ENCODE peak calls at places on chromosomes 11 and 22, in six cellular contexts. One of them, this sample, is unnamed.

GRCh38 chr11:70326365-70326803 is 55.9 kb downstream of the PPFIA1 start:
- DNase-seq in RWPE1: no peak
- DNase-seq in astrocyte of the spinal cord: no peak
- DNase-seq in PC-3: no peak
- DNase-seq in GM20000: no peak
- DNase-seq in H9: no peak
- DNase-seq in this sample: no peak

GRCh38 chr11:68798221-68798813 is 43.4 kb downstream of the CPT1A start:
- DNase-seq in PC-3: peak
- DNase-seq in RWPE1: no peak
- DNase-seq in astrocyte of the spinal cord: no peak
- DNase-seq in GM20000: no peak
- DNase-seq in H9: peak
- DNase-seq in this sample: peak

GRCh38 chr11:46912526-46913150 is 5.7 kb downstream of the LRP4 start:
- DNase-seq in astrocyte of the spinal cord: no peak
- DNase-seq in RWPE1: no peak
- DNase-seq in PC-3: peak
- DNase-seq in H9: peak
- DNase-seq in GM20000: no peak
- DNase-seq in this sample: no peak

GRCh38 chr11:100680070-100680469 is 7.0 kb upstream of the ARHGAP42 start:
- DNase-seq in RWPE1: no peak
- DNase-seq in H9: no peak
- DNase-seq in GM20000: no peak
- DNase-seq in PC-3: no peak
- DNase-seq in astrocyte of the spinal cord: peak
- DNase-seq in this sample: no peak

GRCh38 chr11:108891143-108891542 is 226.3 kb downstream of the DDX10 start:
- DNase-seq in PC-3: no peak
- DNase-seq in astrocyte of the spinal cord: no peak
- DNase-seq in GM20000: no peak
- DNase-seq in H9: no peak
- DNase-seq in RWPE1: no peak
- DNase-seq in this sample: no peak

GRCh38 chr11:66313321-66314185 is 3.3 kb downstream of the CD248 start:
- DNase-seq in GM20000: no peak
- DNase-seq in H9: peak
- DNase-seq in astrocyte of the spinal cord: no peak
- DNase-seq in PC-3: no peak
- DNase-seq in RWPE1: no peak
- DNase-seq in this sample: peak

GRCh38 chr11:16924826-16925494 is 89.3 kb downstream of the PLEKHA7 start:
- DNase-seq in PC-3: peak
- DNase-seq in astrocyte of the spinal cord: peak
- DNase-seq in GM20000: peak
- DNase-seq in RWPE1: peak
- DNase-seq in H9: peak
- DNase-seq in this sample: no peak

GRCh38 chr11:130212431-130212961 is 52.9 kb downstream of the ST14 start:
- DNase-seq in GM20000: peak
- DNase-seq in RWPE1: no peak
- DNase-seq in H9: peak
- DNase-seq in PC-3: no peak
- DNase-seq in astrocyte of the spinal cord: no peak
- DNase-seq in this sample: no peak

GRCh38 chr11:74138572-74138971 is 32.2 kb downstream of the C2CD3 start:
- DNase-seq in astrocyte of the spinal cord: peak
- DNase-seq in RWPE1: peak
- DNase-seq in H9: no peak
- DNase-seq in PC-3: peak
- DNase-seq in GM20000: no peak
- DNase-seq in this sample: no peak

GRCh38 chr22:43109921-43110443 is 568 bp upstream of the BIK start:
- DNase-seq in GM20000: no peak
- DNase-seq in PC-3: no peak
- DNase-seq in RWPE1: no peak
- DNase-seq in H9: peak
- DNase-seq in astrocyte of the spinal cord: no peak
- DNase-seq in this sample: no peak

GRCh38 chr22:45007247-45007945 is 2.4 kb downstream of the PHF21B start:
- DNase-seq in GM20000: peak
- DNase-seq in H9: peak
- DNase-seq in PC-3: no peak
- DNase-seq in astrocyte of the spinal cord: peak
- DNase-seq in RWPE1: no peak
- DNase-seq in this sample: peak

GRCh38 chr11:284081-285020 is 4.6 kb upstream of the PGGHG start:
- DNase-seq in astrocyte of the spinal cord: no peak
- DNase-seq in PC-3: no peak
- DNase-seq in H9: peak
- DNase-seq in GM20000: no peak
- DNase-seq in RWPE1: no peak
- DNase-seq in this sample: no peak

GRCh38 chr11:77602385-77603105 is 12.8 kb downstream of the AQP11 start:
- DNase-seq in RWPE1: peak
- DNase-seq in PC-3: peak
- DNase-seq in GM20000: no peak
- DNase-seq in astrocyte of the spinal cord: peak
- DNase-seq in H9: no peak
- DNase-seq in this sample: no peak

GRCh38 chr11:74388678-74389327 is 9.4 kb downstream of the PGM2L1 start:
- DNase-seq in GM20000: peak
- DNase-seq in RWPE1: peak
- DNase-seq in astrocyte of the spinal cord: peak
- DNase-seq in H9: peak
- DNase-seq in PC-3: peak
- DNase-seq in this sample: peak

GRCh38 chr22:47180796-47181195 is 418.3 kb downstream of the TBC1D22A start:
- DNase-seq in GM20000: no peak
- DNase-seq in PC-3: no peak
- DNase-seq in H9: no peak
- DNase-seq in RWPE1: no peak
- DNase-seq in astrocyte of the spinal cord: no peak
- DNase-seq in this sample: no peak

GRCh38 chr22:20117656-20118571 is 888 bp upstream of the TRMT2A start:
- DNase-seq in RWPE1: no peak
- DNase-seq in GM20000: peak
- DNase-seq in PC-3: no peak
- DNase-seq in H9: no peak
- DNase-seq in astrocyte of the spinal cord: no peak
- DNase-seq in this sample: peak

GRCh38 chr22:23065495-23066122 is 4.7 kb upstream of the GNAZ start:
- DNase-seq in PC-3: no peak
- DNase-seq in H9: peak
- DNase-seq in GM20000: no peak
- DNase-seq in RWPE1: no peak
- DNase-seq in astrocyte of the spinal cord: no peak
- DNase-seq in this sample: no peak

GRCh38 chr11:71138737-71139425 is 113.5 kb downstream of the SHANK2 start:
- DNase-seq in astrocyte of the spinal cord: no peak
- DNase-seq in PC-3: no peak
- DNase-seq in RWPE1: no peak
- DNase-seq in GM20000: no peak
- DNase-seq in H9: no peak
- DNase-seq in this sample: no peak

GRCh38 chr22:25083414-25084166 is 116.1 kb upstream of the CRYBB3 start:
- DNase-seq in RWPE1: no peak
- DNase-seq in PC-3: no peak
- DNase-seq in H9: no peak
- DNase-seq in astrocyte of the spinal cord: no peak
- DNase-seq in GM20000: no peak
- DNase-seq in this sample: no peak
- TF ChIP-seq CTCF in RWPE1: no peak
- TF ChIP-seq CTCF in PC-3: no peak
- TF ChIP-seq CTCF in H9: no peak
- TF ChIP-seq CTCF in astrocyte of the spinal cord: no peak
- TF ChIP-seq CTCF in GM20000: no peak
- TF ChIP-seq CTCF in this sample: no peak

GRCh38 chr22:40329466-40329865 is 16.8 kb upstream of the ADSL start:
- DNase-seq in H9: no peak
- DNase-seq in astrocyte of the spinal cord: no peak
- DNase-seq in GM20000: no peak
- DNase-seq in PC-3: no peak
- DNase-seq in RWPE1: no peak
- DNase-seq in this sample: no peak
- TF ChIP-seq CTCF in H9: no peak
- TF ChIP-seq CTCF in astrocyte of the spinal cord: no peak
- TF ChIP-seq CTCF in GM20000: no peak
- TF ChIP-seq CTCF in PC-3: no peak
- TF ChIP-seq CTCF in RWPE1: no peak
- TF ChIP-seq CTCF in this sample: no peak

GRCh38 chr11:61851128-61851899 is 23.2 kb downstream of the FADS2 start:
- DNase-seq in RWPE1: no peak
- DNase-seq in H9: no peak
- DNase-seq in PC-3: no peak
- DNase-seq in astrocyte of the spinal cord: no peak
- DNase-seq in GM20000: no peak
- DNase-seq in this sample: no peak

GRCh38 chr11:61850687-61851086 is 22.6 kb downstream of the FADS2 start:
- DNase-seq in astrocyte of the spinal cord: no peak
- DNase-seq in H9: no peak
- DNase-seq in RWPE1: no peak
- DNase-seq in PC-3: no peak
- DNase-seq in GM20000: no peak
- DNase-seq in this sample: no peak

GRCh38 chr11:61846351-61846750 is 18.3 kb downstream of the FADS2 start:
- DNase-seq in astrocyte of the spinal cord: no peak
- DNase-seq in PC-3: no peak
- DNase-seq in RWPE1: no peak
- DNase-seq in GM20000: no peak
- DNase-seq in H9: no peak
- DNase-seq in this sample: no peak

GRCh38 chr11:61847914-61848581 is 19.9 kb downstream of the FADS2 start:
- DNase-seq in PC-3: no peak
- DNase-seq in H9: no peak
- DNase-seq in astrocyte of the spinal cord: no peak
- DNase-seq in RWPE1: no peak
- DNase-seq in GM20000: no peak
- DNase-seq in this sample: no peak

GRCh38 chr11:61848631-61849030 is 20.5 kb downstream of the FADS2 start:
- DNase-seq in astrocyte of the spinal cord: no peak
- DNase-seq in H9: no peak
- DNase-seq in GM20000: no peak
- DNase-seq in RWPE1: no peak
- DNase-seq in PC-3: no peak
- DNase-seq in this sample: no peak
- TF ChIP-seq CTCF in astrocyte of the spinal cord: no peak
- TF ChIP-seq CTCF in H9: no peak
- TF ChIP-seq CTCF in GM20000: no peak
- TF ChIP-seq CTCF in RWPE1: no peak
- TF ChIP-seq CTCF in PC-3: no peak
- TF ChIP-seq CTCF in this sample: no peak

GRCh38 chr22:49513358-49513851 is 314.3 kb downstream of the BRD1 start:
- DNase-seq in H9: peak
- DNase-seq in PC-3: no peak
- DNase-seq in astrocyte of the spinal cord: no peak
- DNase-seq in GM20000: no peak
- DNase-seq in RWPE1: no peak
- DNase-seq in this sample: no peak

GRCh38 chr22:49517211-49517610 is 310.5 kb downstream of the BRD1 start:
- DNase-seq in PC-3: no peak
- DNase-seq in astrocyte of the spinal cord: no peak
- DNase-seq in GM20000: no peak
- DNase-seq in RWPE1: no peak
- DNase-seq in H9: peak
- DNase-seq in this sample: no peak

GRCh38 chr22:49514211-49514610 is 313.5 kb downstream of the BRD1 start:
- DNase-seq in H9: peak
- DNase-seq in astrocyte of the spinal cord: no peak
- DNase-seq in PC-3: no peak
- DNase-seq in GM20000: no peak
- DNase-seq in RWPE1: no peak
- DNase-seq in this sample: no peak

GRCh38 chr22:49514656-49515055 is 313.0 kb downstream of the BRD1 start:
- DNase-seq in RWPE1: no peak
- DNase-seq in astrocyte of the spinal cord: no peak
- DNase-seq in H9: peak
- DNase-seq in PC-3: no peak
- DNase-seq in GM20000: no peak
- DNase-seq in this sample: no peak

GRCh38 chr22:49515486-49515885 is 312.2 kb downstream of the BRD1 start:
- DNase-seq in H9: peak
- DNase-seq in PC-3: no peak
- DNase-seq in GM20000: no peak
- DNase-seq in RWPE1: no peak
- DNase-seq in astrocyte of the spinal cord: no peak
- DNase-seq in this sample: no peak
- TF ChIP-seq CTCF in H9: peak
- TF ChIP-seq CTCF in PC-3: peak
- TF ChIP-seq CTCF in GM20000: no peak
- TF ChIP-seq CTCF in RWPE1: no peak
- TF ChIP-seq CTCF in astrocyte of the spinal cord: no peak
- TF ChIP-seq CTCF in this sample: no peak

This sample was measured in activated CD8-positive, alpha-beta T cell treated with anti-CD3 and anti-CD28 coated beads for 36 hours.